ENCODE peak calls at places on chromosomes 1 and 21, in nine cellular contexts. U is ureter; H is iPS-NIHi11; S is activated CD8-positive, alpha-beta memory T cell treated with anti-CD3 and anti-CD28 coated beads for 1 hour; Y is GM12878; I is GM20000; V is NCI-H1436; A is GM10248; R is stimulated activated CD4-positive, alpha-beta T cell treated with anti-CD3 and anti-CD28 coated beads, Interleukin-2, amount 100 ng/mL, for 24 hours. W is an unnamed sample.

GRCh38 chr1:199508653-199509052 is 518.9 kb upstream of the NR5A2 start:
- DNase-seq in Y (no peak), S (no peak), R (no peak), A (no peak), H (no peak), I (no peak), V (no peak), U (no peak), W (no peak)

GRCh38 chr1:24828183-24828886 is 83.1 kb downstream of the CLIC4 start:
- DNase-seq in A (no peak), U (no peak), Y (no peak), R (no peak), V (no peak), S (no peak), H (no peak), I (no peak), W (no peak)

GRCh38 chr1:113812661-113813135 is 422 bp upstream of the RSBN1 start:
- DNase-seq in I (peak; percentile 32), H (peak; percentile 50), A (peak; percentile 35), R (peak; percentile 16), S (no peak), V (no peak), U (no peak), Y (no peak), W (peak; percentile 63)

GRCh38 chr1:25030674-25031589 is 100.9 kb upstream of the RUNX3 start:
- DNase-seq in Y (peak; percentile 91), R (peak; percentile 79), U (no peak), I (peak; percentile 73), S (peak; percentile 46), H (no peak), V (no peak), A (peak; percentile 80), W (no peak)

GRCh38 chr1:168689726-168690602 is 39.0 kb downstream of the DPT start:
- DNase-seq in V (no peak), A (no peak), U (no peak), Y (no peak), H (no peak), I (no peak), R (no peak), S (no peak), W (no peak)

GRCh38 chr21:25944082-25944481 is 209.3 kb downstream of the GABPA start:
- DNase-seq in A (no peak), I (no peak), V (no peak), H (no peak), S (no peak), U (no peak), R (no peak), Y (no peak), W (no peak)

GRCh38 chr1:26049531-26050254 is 3.8 kb upstream of the SLC30A2 start:
- DNase-seq in A (no peak), S (no peak), I (no peak), V (no peak), H (no peak), Y (no peak), R (no peak), U (no peak), W (no peak)

GRCh38 chr1:245258271-245258920 is 103.6 kb downstream of the KIF26B start:
- DNase-seq in U (no peak), S (no peak), R (no peak), V (no peak), I (no peak), A (no peak), H (no peak), Y (no peak), W (no peak)

GRCh38 chr1:180188103-180188506 is 33.4 kb downstream of the QSOX1 start:
- DNase-seq in I (peak; percentile 57), A (peak; percentile 54), R (peak; percentile 28), U (no peak), Y (no peak), S (no peak), H (peak; percentile 84), V (peak; percentile 43), W (peak; percentile 65)

GRCh38 chr1:58250587-58250948 is 296.0 kb downstream of the OMA1 start:
- DNase-seq in Y (no peak), U (no peak), R (no peak), I (no peak), A (no peak), H (no peak), S (no peak), V (no peak), W (no peak)

W was measured in mesendoderm.